ENCODE peak calls at places on chromosome 2, in five cellular contexts. One of them, this sample, is unnamed.

GRCh38 chr2:132430895-132431294 is 14.3 kb downstream of the GPR39 start:
- DNase-seq in stimulated activated naive CD8-positive, alpha-beta T cell treated with anti-CD3 and anti-CD28 coated beads, Interleukin-15, Interleukin-2, amounts not matched to agents 100 U/mL and 50 U/mL, for 24 hours: no peak
- DNase-seq in HT1080: no peak
- DNase-seq in heart right ventricle: no peak
- DNase-seq in activated naive CD4-positive, alpha-beta T cell treated with anti-CD3 and anti-CD28 coated beads, Interleukin-2, amount 50 U/mL, for 16 hours: no peak
- DNase-seq in this sample: no peak

GRCh38 chr2:178502751-178503150 is 22.5 kb downstream of the PLEKHA3 start:
- DNase-seq in activated naive CD4-positive, alpha-beta T cell treated with anti-CD3 and anti-CD28 coated beads, Interleukin-2, amount 50 U/mL, for 16 hours: no peak
- DNase-seq in HT1080: no peak
- DNase-seq in heart right ventricle: no peak
- DNase-seq in stimulated activated naive CD8-positive, alpha-beta T cell treated with anti-CD3 and anti-CD28 coated beads, Interleukin-15, Interleukin-2, amounts not matched to agents 100 U/mL and 50 U/mL, for 24 hours: no peak
- DNase-seq in this sample: no peak

GRCh38 chr2:109721626-109722025 is 72.5 kb upstream of the RGPD5 start:
- DNase-seq in stimulated activated naive CD8-positive, alpha-beta T cell treated with anti-CD3 and anti-CD28 coated beads, Interleukin-15, Interleukin-2, amounts not matched to agents 100 U/mL and 50 U/mL, for 24 hours: no peak
- DNase-seq in HT1080: no peak
- DNase-seq in activated naive CD4-positive, alpha-beta T cell treated with anti-CD3 and anti-CD28 coated beads, Interleukin-2, amount 50 U/mL, for 16 hours: no peak
- DNase-seq in heart right ventricle: no peak
- DNase-seq in this sample: no peak

GRCh38 chr2:169771612-169772011 is 27.1 kb upstream of the SSB start:
- DNase-seq in stimulated activated naive CD8-positive, alpha-beta T cell treated with anti-CD3 and anti-CD28 coated beads, Interleukin-15, Interleukin-2, amounts not matched to agents 100 U/mL and 50 U/mL, for 24 hours: no peak
- DNase-seq in HT1080: no peak
- DNase-seq in heart right ventricle: no peak
- DNase-seq in activated naive CD4-positive, alpha-beta T cell treated with anti-CD3 and anti-CD28 coated beads, Interleukin-2, amount 50 U/mL, for 16 hours: no peak
- DNase-seq in this sample: no peak

GRCh38 chr2:39990335-39990734 is 211.3 kb upstream of the THUMPD2 start:
- DNase-seq in heart right ventricle: no peak
- DNase-seq in stimulated activated naive CD8-positive, alpha-beta T cell treated with anti-CD3 and anti-CD28 coated beads, Interleukin-15, Interleukin-2, amounts not matched to agents 100 U/mL and 50 U/mL, for 24 hours: no peak
- DNase-seq in activated naive CD4-positive, alpha-beta T cell treated with anti-CD3 and anti-CD28 coated beads, Interleukin-2, amount 50 U/mL, for 16 hours: no peak
- DNase-seq in HT1080: no peak
- DNase-seq in this sample: no peak

GRCh38 chr2:207437857-207438166 is 92.0 kb upstream of the CREB1 start:
- DNase-seq in HT1080: no peak
- DNase-seq in stimulated activated naive CD8-positive, alpha-beta T cell treated with anti-CD3 and anti-CD28 coated beads, Interleukin-15, Interleukin-2, amounts not matched to agents 100 U/mL and 50 U/mL, for 24 hours: no peak
- DNase-seq in activated naive CD4-positive, alpha-beta T cell treated with anti-CD3 and anti-CD28 coated beads, Interleukin-2, amount 50 U/mL, for 16 hours: no peak
- DNase-seq in heart right ventricle: no peak
- DNase-seq in this sample: no peak

GRCh38 chr2:85878719-85879390 is 9.9 kb downstream of the ST3GAL5 start:
- DNase-seq in activated naive CD4-positive, alpha-beta T cell treated with anti-CD3 and anti-CD28 coated beads, Interleukin-2, amount 50 U/mL, for 16 hours: no peak
- DNase-seq in heart right ventricle: no peak
- DNase-seq in stimulated activated naive CD8-positive, alpha-beta T cell treated with anti-CD3 and anti-CD28 coated beads, Interleukin-15, Interleukin-2, amounts not matched to agents 100 U/mL and 50 U/mL, for 24 hours: no peak
- DNase-seq in HT1080: peak
- DNase-seq in this sample: no peak

GRCh38 chr2:101788995-101789970 is 91.8 kb downstream of the MAP4K4 start:
- DNase-seq in HT1080: no peak
- DNase-seq in stimulated activated naive CD8-positive, alpha-beta T cell treated with anti-CD3 and anti-CD28 coated beads, Interleukin-15, Interleukin-2, amounts not matched to agents 100 U/mL and 50 U/mL, for 24 hours: no peak
- DNase-seq in heart right ventricle: no peak
- DNase-seq in activated naive CD4-positive, alpha-beta T cell treated with anti-CD3 and anti-CD28 coated beads, Interleukin-2, amount 50 U/mL, for 16 hours: no peak
- DNase-seq in this sample: no peak

GRCh38 chr2:26542676-26543505 is 65.0 kb upstream of the OTOF start:
- DNase-seq in activated naive CD4-positive, alpha-beta T cell treated with anti-CD3 and anti-CD28 coated beads, Interleukin-2, amount 50 U/mL, for 16 hours: no peak
- DNase-seq in stimulated activated naive CD8-positive, alpha-beta T cell treated with anti-CD3 and anti-CD28 coated beads, Interleukin-15, Interleukin-2, amounts not matched to agents 100 U/mL and 50 U/mL, for 24 hours: no peak
- DNase-seq in heart right ventricle: no peak
- DNase-seq in HT1080: no peak
- DNase-seq in this sample: no peak

GRCh38 chr2:46779447-46779941 is 136.1 kb downstream of the MCFD2 start:
- DNase-seq in HT1080: peak
- DNase-seq in stimulated activated naive CD8-positive, alpha-beta T cell treated with anti-CD3 and anti-CD28 coated beads, Interleukin-15, Interleukin-2, amounts not matched to agents 100 U/mL and 50 U/mL, for 24 hours: no peak
- DNase-seq in activated naive CD4-positive, alpha-beta T cell treated with anti-CD3 and anti-CD28 coated beads, Interleukin-2, amount 50 U/mL, for 16 hours: no peak
- DNase-seq in heart right ventricle: no peak
- DNase-seq in this sample: no peak

GRCh38 chr2:132652501-132652900 is 17.5 kb downstream of the LYPD1 start:
- DNase-seq in stimulated activated naive CD8-positive, alpha-beta T cell treated with anti-CD3 and anti-CD28 coated beads, Interleukin-15, Interleukin-2, amounts not matched to agents 100 U/mL and 50 U/mL, for 24 hours: no peak
- DNase-seq in HT1080: no peak
- DNase-seq in heart right ventricle: no peak
- DNase-seq in activated naive CD4-positive, alpha-beta T cell treated with anti-CD3 and anti-CD28 coated beads, Interleukin-2, amount 50 U/mL, for 16 hours: no peak
- DNase-seq in this sample: no peak

GRCh38 chr2:68452168-68452890 is 14.8 kb downstream of the FBXO48 start:
- DNase-seq in heart right ventricle: no peak
- DNase-seq in activated naive CD4-positive, alpha-beta T cell treated with anti-CD3 and anti-CD28 coated beads, Interleukin-2, amount 50 U/mL, for 16 hours: no peak
- DNase-seq in stimulated activated naive CD8-positive, alpha-beta T cell treated with anti-CD3 and anti-CD28 coated beads, Interleukin-15, Interleukin-2, amounts not matched to agents 100 U/mL and 50 U/mL, for 24 hours: no peak
- DNase-seq in HT1080: no peak
- DNase-seq in this sample: no peak

GRCh38 chr2:9204939-9205338 is 1.7 kb upstream of the ASAP2 start:
- DNase-seq in HT1080: no peak
- DNase-seq in stimulated activated naive CD8-positive, alpha-beta T cell treated with anti-CD3 and anti-CD28 coated beads, Interleukin-15, Interleukin-2, amounts not matched to agents 100 U/mL and 50 U/mL, for 24 hours: no peak
- DNase-seq in activated naive CD4-positive, alpha-beta T cell treated with anti-CD3 and anti-CD28 coated beads, Interleukin-2, amount 50 U/mL, for 16 hours: no peak
- DNase-seq in heart right ventricle: no peak
- DNase-seq in this sample: no peak

GRCh38 chr2:98615481-98615880 is 7.1 kb downstream of the UNC50 start:
- DNase-seq in HT1080: no peak
- DNase-seq in heart right ventricle: no peak
- DNase-seq in activated naive CD4-positive, alpha-beta T cell treated with anti-CD3 and anti-CD28 coated beads, Interleukin-2, amount 50 U/mL, for 16 hours: no peak
- DNase-seq in stimulated activated naive CD8-positive, alpha-beta T cell treated with anti-CD3 and anti-CD28 coated beads, Interleukin-15, Interleukin-2, amounts not matched to agents 100 U/mL and 50 U/mL, for 24 hours: no peak
- DNase-seq in this sample: no peak

GRCh38 chr2:45649457-45649854 is 2.0 kb upstream of the PRKCE start:
- DNase-seq in activated naive CD4-positive, alpha-beta T cell treated with anti-CD3 and anti-CD28 coated beads, Interleukin-2, amount 50 U/mL, for 16 hours: no peak
- DNase-seq in HT1080: no peak
- DNase-seq in stimulated activated naive CD8-positive, alpha-beta T cell treated with anti-CD3 and anti-CD28 coated beads, Interleukin-15, Interleukin-2, amounts not matched to agents 100 U/mL and 50 U/mL, for 24 hours: no peak
- DNase-seq in heart right ventricle: no peak
- DNase-seq in this sample: no peak

GRCh38 chr2:102597788-102598187 is 21.6 kb upstream of the SLC9A2 start:
- DNase-seq in heart right ventricle: no peak
- DNase-seq in stimulated activated naive CD8-positive, alpha-beta T cell treated with anti-CD3 and anti-CD28 coated beads, Interleukin-15, Interleukin-2, amounts not matched to agents 100 U/mL and 50 U/mL, for 24 hours: no peak
- DNase-seq in activated naive CD4-positive, alpha-beta T cell treated with anti-CD3 and anti-CD28 coated beads, Interleukin-2, amount 50 U/mL, for 16 hours: no peak
- DNase-seq in HT1080: no peak
- DNase-seq in this sample: no peak

GRCh38 chr2:224084266-224084892 is 45.3 kb upstream of the SERPINE2 start:
- DNase-seq in HT1080: no peak
- DNase-seq in heart right ventricle: no peak
- DNase-seq in activated naive CD4-positive, alpha-beta T cell treated with anti-CD3 and anti-CD28 coated beads, Interleukin-2, amount 50 U/mL, for 16 hours: no peak
- DNase-seq in stimulated activated naive CD8-positive, alpha-beta T cell treated with anti-CD3 and anti-CD28 coated beads, Interleukin-15, Interleukin-2, amounts not matched to agents 100 U/mL and 50 U/mL, for 24 hours: no peak
- DNase-seq in this sample: no peak

GRCh38 chr2:231527091-231527395 is 3.2 kb downstream of the NMUR1 start:
- DNase-seq in stimulated activated naive CD8-positive, alpha-beta T cell treated with anti-CD3 and anti-CD28 coated beads, Interleukin-15, Interleukin-2, amounts not matched to agents 100 U/mL and 50 U/mL, for 24 hours: no peak
- DNase-seq in heart right ventricle: no peak
- DNase-seq in HT1080: no peak
- DNase-seq in activated naive CD4-positive, alpha-beta T cell treated with anti-CD3 and anti-CD28 coated beads, Interleukin-2, amount 50 U/mL, for 16 hours: no peak
- DNase-seq in this sample: no peak

GRCh38 chr2:242098034-242098433 is 228.5 kb downstream of the RTP5 start:
- DNase-seq in stimulated activated naive CD8-positive, alpha-beta T cell treated with anti-CD3 and anti-CD28 coated beads, Interleukin-15, Interleukin-2, amounts not matched to agents 100 U/mL and 50 U/mL, for 24 hours: no peak
- DNase-seq in HT1080: no peak
- DNase-seq in heart right ventricle: no peak
- DNase-seq in activated naive CD4-positive, alpha-beta T cell treated with anti-CD3 and anti-CD28 coated beads, Interleukin-2, amount 50 U/mL, for 16 hours: no peak
- DNase-seq in this sample: no peak

GRCh38 chr2:66982766-66983165 is 414.4 kb upstream of the ETAA1 start:
- DNase-seq in heart right ventricle: no peak
- DNase-seq in activated naive CD4-positive, alpha-beta T cell treated with anti-CD3 and anti-CD28 coated beads, Interleukin-2, amount 50 U/mL, for 16 hours: no peak
- DNase-seq in HT1080: no peak
- DNase-seq in stimulated activated naive CD8-positive, alpha-beta T cell treated with anti-CD3 and anti-CD28 coated beads, Interleukin-15, Interleukin-2, amounts not matched to agents 100 U/mL and 50 U/mL, for 24 hours: no peak
- DNase-seq in this sample: no peak

GRCh38 chr2:14451312-14451711 is 181.2 kb upstream of the LRATD1 start:
- DNase-seq in heart right ventricle: no peak
- DNase-seq in stimulated activated naive CD8-positive, alpha-beta T cell treated with anti-CD3 and anti-CD28 coated beads, Interleukin-15, Interleukin-2, amounts not matched to agents 100 U/mL and 50 U/mL, for 24 hours: no peak
- DNase-seq in activated naive CD4-positive, alpha-beta T cell treated with anti-CD3 and anti-CD28 coated beads, Interleukin-2, amount 50 U/mL, for 16 hours: no peak
- DNase-seq in HT1080: peak
- DNase-seq in this sample: no peak

GRCh38 chr2:66822186-66822585 is 387.3 kb downstream of the MEIS1 start:
- DNase-seq in stimulated activated naive CD8-positive, alpha-beta T cell treated with anti-CD3 and anti-CD28 coated beads, Interleukin-15, Interleukin-2, amounts not matched to agents 100 U/mL and 50 U/mL, for 24 hours: no peak
- DNase-seq in HT1080: no peak
- DNase-seq in activated naive CD4-positive, alpha-beta T cell treated with anti-CD3 and anti-CD28 coated beads, Interleukin-2, amount 50 U/mL, for 16 hours: no peak
- DNase-seq in heart right ventricle: no peak
- DNase-seq in this sample: no peak

This sample was measured in stimulated activated CD8-positive, alpha-beta memory T cell treated with anti-CD3 and anti-CD28 coated beads, Interleukin-4, amount 100 ng/mL, for 24 hours.